ENCODE peak calls at places on chromosomes 7 and 10, in five cellular contexts. C, G, P, D and N are unnamed samples.

GRCh38 chr7:157961731-157962457 is 625.1 kb downstream of the DNAJB6 start:
- DNase-seq in C (no peak), G (no peak), P (no peak), D (no peak), N (no peak)

GRCh38 chr7:50778189-50778588 is 4.5 kb downstream of the GRB10 start:
- DNase-seq in C (no peak), G (no peak), P (no peak), D (no peak), N (no peak)

GRCh38 chr10:43076876-43077420 is at the start of gene RET:
- DNase-seq in C (peak; percentile 50), G (no peak), P (no peak), D (peak; percentile 51), N (no peak)

GRCh38 chr7:143456992-143457793 is 13.9 kb downstream of the TAS2R60 start:
- DNase-seq in C (no peak), G (no peak), P (no peak), D (peak; percentile 2), N (no peak)

GRCh38 chr10:88147000-88147798 is 283.8 kb downstream of the PTEN start:
- DNase-seq in C (no peak), G (no peak), P (no peak), D (no peak), N (no peak)

GRCh38 chr7:73822319-73823173 is 8.2 kb upstream of the CLDN4 start:
- DNase-seq in C (no peak), G (no peak), P (no peak), D (peak; percentile 96), N (no peak)

GRCh38 chr10:102185272-102185671 is 33.1 kb downstream of the NOLC1 start:
- DNase-seq in C (no peak), G (no peak), P (no peak), D (no peak), N (no peak)

GRCh38 chr7:22980422-22980821 is 33.5 kb downstream of the HYCC1 start:
- DNase-seq in C (no peak), G (no peak), P (no peak), D (peak; percentile 50), N (no peak)

GRCh38 chr10:73439055-73439454 is 5.7 kb upstream of the MSS51 start:
- DNase-seq in C (no peak), G (no peak), P (no peak), D (no peak), N (no peak)

DNA sequence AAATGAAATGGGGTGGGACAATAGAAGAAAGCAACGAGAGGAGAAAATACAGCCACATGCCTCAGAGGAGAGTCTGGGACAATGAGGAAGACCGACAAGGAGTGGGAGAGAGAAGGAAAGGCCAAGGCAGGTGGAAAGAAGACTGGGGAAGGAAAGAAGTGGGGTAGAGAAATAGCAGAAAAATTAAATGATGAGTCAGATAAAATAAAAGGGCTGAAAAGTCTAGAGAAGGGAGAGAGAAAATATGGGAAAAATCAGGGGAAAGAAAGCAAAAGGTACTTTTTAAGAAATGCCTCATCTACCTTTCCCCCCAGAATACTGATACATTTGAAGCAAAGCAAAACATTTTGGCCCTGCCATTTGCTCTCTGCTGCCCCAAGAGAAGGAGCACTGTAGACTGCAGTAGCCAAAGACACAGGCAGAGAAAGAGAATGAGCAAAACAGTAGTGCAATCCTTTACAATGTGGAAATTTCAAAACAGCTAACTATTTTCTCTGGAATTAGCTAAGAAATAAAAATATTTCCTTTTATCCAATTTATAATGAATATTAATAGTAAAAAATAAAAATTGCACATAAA is 14.5 kb downstream of the GBX1 start:
- DNase-seq in C (no peak), G (no peak), P (no peak), D (no peak), N (no peak)
- TF ChIP-seq CTCF in C (no peak), G (no peak), P (peak; percentile 32), D (no peak), N (no peak)

GRCh38 chr7:134458341-134458805 is 527 bp downstream of the AKR1B1 start:
- DNase-seq in C (no peak), G (peak; percentile 72), P (peak; percentile 51), D (peak; percentile 53), N (peak; percentile 65)
- TF ChIP-seq CTCF in C (no peak), G (peak; percentile 41), P (peak; percentile 44), D (peak; percentile 15), N (no peak)

GRCh38 chr10:86592413-86592812 is 61.9 kb upstream of the OPN4 start:
- DNase-seq in C (no peak), G (no peak), P (no peak), D (no peak), N (no peak)
- TF ChIP-seq CTCF in C (no peak), G (no peak), P (peak; percentile 45), D (no peak), N (no peak)

GRCh38 chr7:37920619-37921339 is at the start of gene EPDR1:
- DNase-seq in C (no peak), G (peak; percentile 66), P (peak; percentile 26), D (no peak), N (peak; percentile 54)
- TF ChIP-seq CTCF in C (no peak), G (peak; percentile 15), P (peak; percentile 42), D (no peak), N (no peak)

GRCh38 chr7:78985509-78985908 is 468.0 kb downstream of the MAGI2 start:
- DNase-seq in C (no peak), G (no peak), P (no peak), D (no peak), N (no peak)
- TF ChIP-seq CTCF in C (no peak), G (no peak), P (no peak), D (no peak), N (no peak)

DNA sequence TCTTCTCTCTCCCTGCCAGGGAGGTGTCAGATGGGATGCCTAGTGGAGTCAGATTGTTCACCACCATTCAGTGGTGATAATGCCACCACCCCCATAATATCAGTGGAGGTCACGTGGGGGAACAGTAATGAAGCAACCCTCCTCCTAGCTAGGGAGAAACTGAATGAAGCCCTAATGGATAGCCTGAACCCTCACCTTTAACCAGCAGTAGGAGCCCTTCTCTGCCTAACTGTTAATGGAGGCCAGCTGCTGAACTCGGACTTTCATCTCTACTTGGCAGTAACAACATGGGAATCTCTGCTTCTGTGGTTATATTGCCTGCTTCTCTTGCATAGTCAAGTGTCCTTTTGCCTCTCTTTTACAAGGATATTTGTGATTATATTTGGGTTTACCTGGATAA is 1097.9 kb downstream of the REEP3 start:
- DNase-seq in C (no peak), G (no peak), P (no peak), D (no peak), N (no peak)
- TF ChIP-seq CTCF in C (no peak), G (no peak), P (no peak), D (no peak), N (no peak)

DNA sequence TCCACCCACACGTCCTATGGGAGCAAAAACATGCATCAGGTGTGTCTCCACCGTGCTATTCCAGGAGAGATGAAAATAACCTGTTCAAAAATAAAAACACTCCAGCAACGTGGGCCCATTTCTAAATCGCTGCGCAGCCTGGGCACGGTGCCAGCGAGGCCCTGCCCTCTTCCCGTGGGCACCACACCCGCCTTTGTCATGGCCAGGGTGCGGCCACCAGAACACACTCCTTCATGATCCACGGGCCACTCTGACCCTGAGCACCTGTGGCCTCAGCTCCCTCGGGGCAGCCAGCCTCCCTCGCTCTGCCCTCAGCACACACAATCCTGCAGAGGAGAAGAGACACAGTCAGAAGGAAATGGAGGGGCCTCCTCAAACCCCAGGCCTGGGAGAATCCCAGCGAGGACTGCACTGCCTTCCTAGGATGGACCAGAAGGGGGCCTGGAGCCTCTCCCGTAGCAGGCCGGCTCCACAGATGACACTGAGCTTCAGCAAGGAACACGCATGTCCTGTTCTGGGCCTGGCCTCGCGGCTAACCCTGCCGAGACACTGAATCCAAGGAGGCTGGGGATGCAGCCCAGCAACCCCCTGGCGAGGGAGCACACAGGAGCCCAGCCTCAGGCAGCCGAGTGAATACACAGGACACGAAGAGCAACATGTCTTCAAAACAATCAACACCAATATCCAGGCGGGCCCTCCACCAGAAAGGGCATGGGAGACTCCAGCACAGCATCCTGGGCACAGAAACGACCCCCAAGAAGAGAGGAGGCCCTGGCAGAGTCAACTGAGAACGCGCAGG is 169.0 kb downstream of the MAD1L1 start:
- DNase-seq in C (no peak), G (no peak), P (no peak), D (peak; percentile 36), N (no peak)
- TF ChIP-seq CTCF in C (no peak), G (no peak), P (no peak), D (no peak), N (peak; percentile 24)

GRCh38 chr7:33530664-33531063 is 374.7 kb upstream of the BMPER start:
- DNase-seq in C (no peak), G (no peak), P (no peak), D (no peak), N (no peak)
- TF ChIP-seq CTCF in C (no peak), G (no peak), P (no peak), D (no peak), N (no peak)

GRCh38 chr7:132394283-132395003 is 181.8 kb downstream of the PLXNA4 start:
- DNase-seq in C (no peak), G (peak; percentile 18), P (no peak), D (no peak), N (no peak)
- TF ChIP-seq CTCF in C (no peak), G (peak; percentile 39), P (peak; percentile 9), D (no peak), N (no peak)

DNA sequence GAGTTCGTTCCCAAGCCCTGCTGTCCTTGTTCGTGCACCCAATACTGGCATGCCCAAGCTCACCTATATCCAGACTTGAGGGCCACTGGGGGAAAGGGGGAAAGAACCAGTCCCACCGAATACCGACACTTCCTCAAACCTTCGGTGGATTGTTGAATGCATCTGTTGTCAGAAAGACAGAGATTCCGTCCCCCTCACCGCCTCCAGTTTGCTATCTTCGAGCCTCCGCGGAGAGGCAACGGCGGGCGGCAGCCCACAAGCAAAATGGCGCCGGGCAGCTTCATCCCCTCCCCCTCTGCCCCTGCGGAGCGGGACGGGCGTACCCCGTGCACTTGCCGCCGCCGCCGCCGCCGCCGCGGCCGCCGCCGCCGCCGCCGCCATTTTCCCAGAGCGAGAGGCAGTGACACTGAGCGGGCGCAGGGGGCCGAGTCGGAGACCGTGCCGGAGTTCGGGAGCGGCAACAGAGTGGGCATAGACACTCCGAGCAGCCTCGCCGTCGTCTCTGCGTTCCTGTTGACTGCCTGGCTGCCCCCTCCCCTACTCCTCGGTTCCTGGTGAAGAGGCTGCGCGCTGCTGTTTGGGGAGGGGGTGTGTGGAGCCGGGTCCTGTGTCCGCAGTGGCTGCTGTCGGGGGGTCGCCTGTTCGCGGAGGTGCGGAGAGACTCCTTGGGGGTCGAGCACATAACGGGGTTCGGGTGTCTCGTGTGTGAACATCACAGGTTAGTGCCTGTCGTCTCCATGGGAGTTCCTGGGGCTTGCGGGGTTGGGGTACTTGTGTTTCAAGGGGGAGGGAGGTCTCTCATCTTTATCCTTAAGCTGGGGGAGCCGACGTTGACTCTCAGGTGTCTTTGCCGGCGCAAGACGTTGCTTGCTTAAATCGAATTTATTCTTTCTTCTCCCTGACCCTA is at the start of gene KMT2E:
- DNase-seq in C (peak; percentile 61), G (peak; percentile 94), P (peak; percentile 90), D (peak; percentile 69), N (peak; percentile 93)
- TF ChIP-seq CTCF in C (no peak), G (peak; percentile 5), P (no peak), D (peak; percentile 5), N (no peak)